ENCODE peak calls at places on chromosomes 2 and 18, in four cellular contexts. X, B, L and F are unnamed samples.

GRCh38 chr2:132929786-132930185 is 259.8 kb upstream of the LYPD1 start:
- DNase-seq in L (no peak), X (no peak), B (no peak), F (no peak)

GRCh38 chr2:215874418-215874817 is 138.9 kb downstream of the MREG start:
- DNase-seq in B (no peak), X (no peak), L (no peak), F (no peak)

GRCh38 chr2:138723588-138723987 is 56.6 kb downstream of the NXPH2 start:
- DNase-seq in X (no peak), L (no peak), B (no peak), F (no peak)

GRCh38 chr18:46546111-46546640 is 110.8 kb downstream of the LOXHD1 start:
- DNase-seq in L (no peak), X (no peak), B (no peak), F (no peak)

GRCh38 chr18:51762373-51762772 is 564.9 kb upstream of the MEX3C start:
- DNase-seq in X (no peak), B (no peak), L (no peak), F (no peak)

GRCh38 chr2:46836295-46837111 is 79.1 kb downstream of the MCFD2 start:
- DNase-seq in B (no peak), X (no peak), L (no peak), F (no peak)

GRCh38 chr2:179886-180285 is 83.9 kb downstream of the SH3YL1 start:
- DNase-seq in L (peak; percentile 18), X (no peak), B (no peak), F (no peak)

GRCh38 chr2:16293871-16294270 is 353.5 kb downstream of the MYCN start:
- DNase-seq in B (no peak), L (no peak), X (no peak), F (no peak)

GRCh38 chr18:69843047-69843446 is 104.6 kb downstream of the CD226 start:
- DNase-seq in B (no peak), L (no peak), X (no peak), F (no peak)

GRCh38 chr2:160317113-160318099 is 117.3 kb upstream of the ITGB6 start:
- DNase-seq in B (no peak), X (no peak), L (no peak), F (no peak)

GRCh38 chr2:44954902-44955592 is 13.5 kb downstream of the SIX3 start:
- DNase-seq in L (no peak), X (no peak), B (no peak), F (no peak)

GRCh38 chr2:152694161-152694661 is 23.1 kb downstream of the PRPF40A start:
- DNase-seq in B (no peak), X (no peak), L (no peak), F (no peak)

GRCh38 chr2:202479610-202480009 is 103.5 kb downstream of the BMPR2 start:
- DNase-seq in L (no peak), X (no peak), B (no peak), F (no peak)

GRCh38 chr2:202479090-202479489 is 103.0 kb downstream of the BMPR2 start:
- DNase-seq in X (no peak), L (no peak), B (no peak), F (no peak)
- H3K4me3 ChIP-seq in X (no peak overlapping the region), L (no peak overlapping the region), B (no peak overlapping the region), F (no peak overlapping the region)

GRCh38 chr2:104863229-104863584 is 9.3 kb downstream of the POU3F3 start:
- DNase-seq in L (no peak), X (no peak), B (no peak), F (no peak)

GRCh38 chr2:104864280-104864599 is 10.3 kb downstream of the POU3F3 start:
- DNase-seq in L (no peak), X (no peak), B (no peak), F (no peak)

GRCh38 chr2:104863585-104864279 is 9.8 kb downstream of the POU3F3 start:
- DNase-seq in X (no peak), B (no peak), L (no peak), F (no peak)

GRCh38 chr2:104861295-104862060 is 7.6 kb downstream of the POU3F3 start:
- DNase-seq in L (no peak), X (no peak), B (no peak), F (no peak)

DNA sequence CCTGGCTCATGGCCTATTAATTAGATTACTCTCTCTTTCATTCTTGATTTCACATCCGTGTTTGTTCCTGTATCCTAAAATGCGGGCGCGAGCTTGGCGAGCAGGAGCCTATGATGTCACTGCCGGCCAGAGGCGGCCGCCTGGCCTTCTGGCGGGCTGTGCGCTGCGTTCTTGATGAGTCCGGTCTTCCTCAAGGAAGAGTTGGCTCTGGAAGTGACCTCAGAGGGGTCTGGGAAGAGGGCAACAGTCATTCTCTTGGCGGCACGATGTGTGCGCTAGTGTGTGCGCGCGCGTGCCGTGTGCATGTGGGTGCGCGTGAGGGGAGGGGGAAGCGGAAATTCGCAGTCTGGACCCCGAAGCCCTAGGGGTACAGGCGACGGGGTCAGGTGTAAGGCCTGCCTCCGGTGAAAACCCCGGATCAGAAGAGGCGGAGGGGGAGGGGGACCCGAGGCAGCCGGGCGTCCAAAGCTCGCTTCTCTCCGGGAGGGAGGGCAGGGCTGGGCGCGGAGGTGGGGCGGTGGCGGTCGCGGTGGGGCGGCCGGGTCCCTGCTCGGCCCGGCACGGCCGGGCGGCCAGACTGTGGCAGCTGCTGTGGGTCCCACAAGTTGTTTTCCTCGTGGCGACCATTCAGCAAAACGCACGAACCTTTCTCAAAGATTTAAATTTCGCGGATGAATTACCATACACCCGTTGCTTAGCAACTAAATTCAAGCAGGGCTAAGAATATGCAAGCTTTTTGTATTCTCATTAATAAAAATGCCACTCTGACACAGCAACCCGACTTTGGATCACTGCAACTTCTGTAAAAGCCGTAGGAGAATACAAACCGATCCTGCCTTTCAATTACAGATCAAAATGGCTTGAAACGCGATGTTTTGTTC is 8.4 kb downstream of the POU3F3 start:
- DNase-seq in B (no peak), X (no peak), L (no peak), F (no peak)
- H3K4me3 ChIP-seq in B (no peak overlapping the region), X (no peak overlapping the region), L (no peak overlapping the region), F (peak overlapping the region; percentile 58)

DNA sequence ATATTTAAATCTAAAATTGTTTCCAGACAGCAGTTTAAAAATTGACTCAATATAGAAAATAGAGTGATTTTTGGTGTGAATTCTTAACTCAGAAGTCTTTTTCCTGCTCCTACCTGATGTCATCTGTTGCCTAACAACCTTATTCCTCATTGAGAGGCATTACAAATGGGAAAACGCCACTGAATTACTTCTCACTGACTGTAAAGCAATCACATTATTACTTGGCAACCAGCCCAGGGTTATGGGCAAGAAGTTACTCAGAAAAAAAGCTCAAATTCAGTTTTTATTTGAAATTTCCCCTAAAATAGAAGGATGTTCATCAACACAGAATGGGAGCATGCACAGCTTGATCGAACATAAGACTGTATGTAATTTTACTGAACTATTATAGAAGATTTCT is 201.8 kb upstream of the GULP1 start:
- DNase-seq in X (no peak), L (no peak), B (no peak), F (no peak)
- H3K4me3 ChIP-seq in X (no peak overlapping the region), L (no peak overlapping the region), B (no peak overlapping the region), F (no peak overlapping the region)

GRCh38 chr2:218607436-218608115 is at the start of gene PLCD4:
- DNase-seq in X (peak; percentile 27), L (peak; percentile 37), B (no peak), F (peak; percentile 10)
- H3K4me3 ChIP-seq in X (peak within 1 kb of the TSS; percentile 51), L (no peak within 1 kb of the TSS), B (no peak within 1 kb of the TSS), F (peak within 1 kb of the TSS; percentile 57)